ENCODE peak calls at places on chromosomes 1 and 21, in five cellular contexts. U, P, A, B and R are unnamed samples. For H3K36me3, the result is how much of the 10 kb centered on the place peaks cover.

GRCh38 chr1:162722036-162722435 is 68.5 kb upstream of the HSD17B7 start:
- DNase-seq in U (no peak), P (no peak), A (no peak), B (no peak), R (no peak)

GRCh38 chr1:21822349-21822748 is 10.3 kb downstream of the LDLRAD2 start:
- DNase-seq in U (no peak), P (no peak), A (no peak), B (no peak), R (no peak)

GRCh38 chr1:95323117-95323516 is 89.1 kb downstream of the RWDD3 start:
- DNase-seq in U (no peak), P (no peak), A (no peak), B (no peak), R (no peak)

GRCh38 chr1:6603851-6604558 is 1.3 kb upstream of the KLHL21 start:
- DNase-seq in U (peak), P (peak), A (peak), B (peak), R (peak)

GRCh38 chr1:37606481-37607263 is 10.9 kb upstream of the GNL2 start:
- DNase-seq in U (no peak), P (no peak), A (no peak), B (peak), R (no peak)

GRCh38 chr1:116766616-116767469 is 12.6 kb downstream of the CD2 start:
- DNase-seq in U (no peak), P (no peak), A (no peak), B (no peak), R (no peak)

GRCh38 chr1:70487910-70488665 is 77.0 kb downstream of the CTH start:
- DNase-seq in U (no peak), P (peak), A (no peak), B (no peak), R (no peak)

GRCh38 chr21:16532841-16533240 is 803.1 kb downstream of the USP25 start:
- DNase-seq in U (no peak), P (no peak), A (no peak), B (no peak), R (no peak)

GRCh38 chr1:43545686-43546387 is 15.2 kb downstream of the PTPRF start:
- DNase-seq in U (no peak), P (peak), A (peak), B (peak), R (peak)

GRCh38 chr1:154943649-154944421 is 7.3 kb upstream of the PMVK start:
- DNase-seq in U (no peak), P (peak), A (peak), B (no peak), R (peak)

GRCh38 chr1:226641671-226642231 is 93.2 kb downstream of the STUM start:
- DNase-seq in U (peak), P (no peak), A (no peak), B (no peak), R (no peak)

GRCh38 chr1:93908394-93909145 is 660 bp downstream of the GCLM start:
- DNase-seq in U (peak), P (peak), A (peak), B (peak), R (peak)

GRCh38 chr1:74729741-74730478 is 2.9 kb downstream of the CRYZ start:
- DNase-seq in U (no peak), P (no peak), A (no peak), B (no peak), R (no peak)

GRCh38 chr1:110948038-110948810 is 15.5 kb downstream of the LRIF1 start:
- DNase-seq in U (no peak), P (no peak), A (no peak), B (no peak), R (no peak)

GRCh38 chr1:217982711-217983405 is 302.2 kb upstream of the RRP15 start:
- DNase-seq in U (no peak), P (no peak), A (no peak), B (no peak), R (no peak)

GRCh38 chr1:174198192-174198591 is 38.9 kb downstream of the RABGAP1L start:
- DNase-seq in U (no peak), P (no peak), A (no peak), B (no peak), R (no peak)

GRCh38 chr21:44929799-44930542 is 9.3 kb upstream of the ITGB2 start:
- DNase-seq in U (no peak), P (no peak), A (no peak), B (no peak), R (no peak)

GRCh38 chr1:6459850-6460265 is 6.1 kb downstream of the TNFRSF25 start:
- DNase-seq in U (no peak), P (no peak), A (no peak), B (no peak), R (no peak)

GRCh38 chr1:68819190-68819829 is 322.4 kb upstream of the DEPDC1 start:
- DNase-seq in U (no peak), P (no peak), A (no peak), B (no peak), R (no peak)

GRCh38 chr1:17287377-17287776 is 20.6 kb upstream of the PADI4 start:
- DNase-seq in U (no peak), P (no peak), A (no peak), B (no peak), R (no peak)

GRCh38 chr1:201944002-201944401 is 2.3 kb downstream of the LMOD1 start:
- DNase-seq in U (no peak), P (no peak), A (no peak), B (no peak), R (no peak)

GRCh38 chr1:31714442-31715096 is 10.8 kb upstream of the COL16A1 start:
- DNase-seq in U (peak), P (peak), A (peak), B (peak), R (peak)

GRCh38 chr21:46084041-46084561 is 13.8 kb upstream of the COL6A2 start:
- DNase-seq in U (peak), P (no peak), A (no peak), B (no peak), R (no peak)

GRCh38 chr1:212473729-212474128 is 41.0 kb downstream of the NENF start:
- DNase-seq in U (no peak), P (no peak), A (no peak), B (no peak), R (no peak)

GRCh38 chr1:62213075-62213914 is 18.6 kb downstream of the L1TD1 start:
- DNase-seq in U (peak), P (no peak), A (no peak), B (no peak), R (no peak)

GRCh38 chr1:62208970-62209369 is 14.3 kb downstream of the L1TD1 start:
- DNase-seq in U (no peak), P (no peak), A (no peak), B (no peak), R (no peak)

GRCh38 chr1:62212411-62212810 is 17.8 kb downstream of the L1TD1 start:
- DNase-seq in U (peak), P (no peak), A (no peak), B (no peak), R (no peak)

GRCh38 chr1:62209931-62210595 is 15.4 kb downstream of the L1TD1 start:
- DNase-seq in U (peak), P (no peak), A (no peak), B (no peak), R (no peak)

DNA sequence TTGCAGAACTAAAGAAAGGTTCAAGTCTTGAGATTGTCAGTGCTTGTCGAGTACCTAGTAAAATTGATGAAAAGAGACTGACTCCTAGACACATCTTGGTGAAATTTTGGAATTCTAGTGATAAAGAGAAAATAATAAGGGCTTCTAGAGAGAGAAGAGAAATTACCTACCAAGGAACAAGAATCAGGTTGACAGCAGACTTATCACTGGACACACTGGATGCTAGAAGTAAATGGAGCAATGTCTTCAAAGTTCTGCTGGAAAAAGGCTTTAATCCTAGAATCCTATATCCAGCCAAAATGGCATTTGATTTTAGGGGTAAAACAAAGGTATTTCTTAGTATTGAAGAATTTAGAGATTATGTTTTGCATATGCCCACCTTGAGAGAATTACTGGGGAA is 16.3 kb downstream of the L1TD1 start:
- DNase-seq in U (no peak), P (no peak), A (no peak), B (no peak), R (no peak)
- TF ChIP-seq POLR2A in U (no peak), P (no peak), A (no peak), B (no peak), R (no peak)

GRCh38 chr1:160810486-160810885 is 14.5 kb downstream of the LY9 start:
- DNase-seq in U (no peak), P (no peak), A (no peak), B (no peak), R (no peak)
- H3K36me3 ChIP-seq in U (under half), P (under half), A (under half), B (under half), R (under half)

GRCh38 chr1:32725595-32725942 is 23.0 kb upstream of the SYNC start:
- DNase-seq in U (no peak), P (no peak), A (no peak), B (no peak), R (no peak)

GRCh38 chr1:32729254-32730046 is 26.9 kb upstream of the SYNC start:
- DNase-seq in U (no peak), P (no peak), A (no peak), B (no peak), R (no peak)

GRCh38 chr1:32728413-32729077 is 26.0 kb upstream of the SYNC start:
- DNase-seq in U (no peak), P (no peak), A (no peak), B (no peak), R (no peak)

GRCh38 chr1:32727876-32728275 is 25.3 kb upstream of the SYNC start:
- DNase-seq in U (no peak), P (no peak), A (no peak), B (no peak), R (no peak)

GRCh38 chr1:32724678-32725594 is 22.4 kb upstream of the SYNC start:
- DNase-seq in U (no peak), P (peak), A (peak), B (no peak), R (no peak)
- H3K4me3 ChIP-seq in U (no peak), P (no peak), A (no peak), B (no peak), R (no peak)

GRCh38 chr1:185317886-185318310 is 855 bp upstream of the IVNS1ABP start:
- DNase-seq in U (peak), P (peak), A (peak), B (peak), R (no peak)
- TF ChIP-seq POLR2A in U (no peak), P (no peak), A (no peak), B (no peak), R (no peak)

GRCh38 chr1:54400321-54400720 is 5.9 kb downstream of the SSBP3 start:
- DNase-seq in U (no peak), P (no peak), A (no peak), B (no peak), R (no peak)

GRCh38 chr1:54398963-54399528 is 7.1 kb downstream of the SSBP3 start:
- DNase-seq in U (no peak), P (no peak), A (no peak), B (no peak), R (no peak)

GRCh38 chr1:54397980-54398379 is 8.2 kb downstream of the SSBP3 start:
- DNase-seq in U (no peak), P (no peak), A (no peak), B (no peak), R (no peak)

GRCh38 chr1:54401799-54402198 is 4.4 kb downstream of the SSBP3 start:
- DNase-seq in U (no peak), P (no peak), A (peak), B (no peak), R (no peak)

GRCh38 chr1:54399765-54400164 is 6.4 kb downstream of the SSBP3 start:
- DNase-seq in U (no peak), P (no peak), A (no peak), B (no peak), R (no peak)
- H3K36me3 ChIP-seq in U (under half), P (under half), A (half or more), B (under half), R (under half)

GRCh38 chr1:46673749-46674182 is 2.1 kb downstream of the TEX38 start:
- DNase-seq in U (no peak), P (no peak), A (no peak), B (no peak), R (no peak)
- H3K4me3 ChIP-seq in U (no peak), P (no peak), A (no peak), B (no peak), R (no peak)